ENCODE peak calls at places on chromosomes 1 and 21, in four cellular contexts. X, B, E and G are unnamed samples.

GRCh38 chr1:89068291-89068690 is 3.3 kb upstream of the GBP1 start:
- DNase-seq in X (no peak), B (peak), E (peak), G (peak)

GRCh38 chr1:172674831-172675613 is 16.1 kb downstream of the FASLG start:
- DNase-seq in E (peak), X (no peak), B (no peak), G (no peak)

GRCh38 chr1:22689505-22689904 is 21.1 kb upstream of the EPHB2 start:
- DNase-seq in B (peak), X (no peak), E (peak), G (peak)

GRCh38 chr1:11571906-11572616 is 82.2 kb downstream of the FBXO2 start:
- DNase-seq in X (no peak), B (no peak), E (no peak), G (no peak)

GRCh38 chr1:235821361-235821981 is 45.2 kb downstream of the LYST start:
- DNase-seq in B (peak), E (peak), X (no peak), G (peak)

GRCh38 chr1:148388260-148389026 is 94.7 kb downstream of the PPIAL4G start:
- DNase-seq in B (peak), E (peak), X (peak), G (peak)

GRCh38 chr1:214476958-214477870 is 74.2 kb downstream of the PTPN14 start:
- DNase-seq in B (peak), X (no peak), E (peak), G (peak)

GRCh38 chr1:70486676-70487470 is 75.8 kb downstream of the CTH start:
- DNase-seq in B (peak), X (peak), E (peak), G (peak)

GRCh38 chr1:42927274-42927841 is 31.3 kb downstream of the SLC2A1 start:
- DNase-seq in B (no peak), X (no peak), E (no peak), G (no peak)

GRCh38 chr1:9860887-9861286 is 37.1 kb upstream of the CLSTN1 start:
- DNase-seq in E (no peak), B (no peak), X (peak), G (no peak)

GRCh38 chr1:155729031-155729898 is 40.4 kb downstream of the DAP3 start:
- DNase-seq in B (peak), X (peak), E (peak), G (peak)

GRCh38 chr1:192610114-192610958 is 25.6 kb upstream of the RGS13 start:
- DNase-seq in E (peak), B (no peak), X (no peak), G (peak)

GRCh38 chr1:177948336-177948972 is 21.4 kb downstream of the SEC16B start:
- DNase-seq in B (peak), X (peak), E (peak), G (peak)

GRCh38 chr1:155011437-155011907 is 8.9 kb downstream of the ZBTB7B start:
- DNase-seq in X (no peak), E (no peak), B (no peak), G (no peak)

GRCh38 chr1:165411396-165411795 is 33.5 kb downstream of the RXRG start:
- DNase-seq in X (no peak), E (no peak), B (no peak), G (no peak)

GRCh38 chr1:232587141-232588008 is 42.6 kb downstream of the SIPA1L2 start:
- DNase-seq in X (no peak), B (no peak), E (no peak), G (no peak)

GRCh38 chr1:68046423-68046822 is 4.0 kb downstream of the DIRAS3 start:
- DNase-seq in X (no peak), B (no peak), E (no peak), G (no peak)

GRCh38 chr1:68049941-68050878 is at the start of gene DIRAS3:
- DNase-seq in E (peak), X (no peak), B (peak), G (peak)

GRCh38 chr1:68046885-68047658 is 3.4 kb downstream of the DIRAS3 start:
- DNase-seq in X (no peak), B (no peak), E (no peak), G (no peak)

GRCh38 chr1:68047659-68048026 is 2.8 kb downstream of the DIRAS3 start:
- DNase-seq in B (no peak), E (no peak), X (no peak), G (no peak)

GRCh38 chr1:68051475-68051874 is 1.0 kb upstream of the DIRAS3 start:
- DNase-seq in B (peak), E (peak), X (no peak), G (peak)
- TF ChIP-seq CTCF in B (peak), E (peak), X (no peak), G (peak)

GRCh38 chr1:63326473-63327380 is 4.4 kb downstream of the FOXD3 start:
- DNase-seq in E (no peak), B (no peak), X (no peak), G (no peak)

GRCh38 chr1:63328140-63328521 is 5.8 kb downstream of the FOXD3 start:
- DNase-seq in B (no peak), X (no peak), E (no peak), G (no peak)

GRCh38 chr1:63330331-63330916 is 8.1 kb downstream of the FOXD3 start:
- DNase-seq in B (no peak), E (no peak), X (no peak), G (no peak)

GRCh38 chr1:63327417-63328139 is 5.2 kb downstream of the FOXD3 start:
- DNase-seq in E (peak), B (peak), X (no peak), G (peak)

DNA sequence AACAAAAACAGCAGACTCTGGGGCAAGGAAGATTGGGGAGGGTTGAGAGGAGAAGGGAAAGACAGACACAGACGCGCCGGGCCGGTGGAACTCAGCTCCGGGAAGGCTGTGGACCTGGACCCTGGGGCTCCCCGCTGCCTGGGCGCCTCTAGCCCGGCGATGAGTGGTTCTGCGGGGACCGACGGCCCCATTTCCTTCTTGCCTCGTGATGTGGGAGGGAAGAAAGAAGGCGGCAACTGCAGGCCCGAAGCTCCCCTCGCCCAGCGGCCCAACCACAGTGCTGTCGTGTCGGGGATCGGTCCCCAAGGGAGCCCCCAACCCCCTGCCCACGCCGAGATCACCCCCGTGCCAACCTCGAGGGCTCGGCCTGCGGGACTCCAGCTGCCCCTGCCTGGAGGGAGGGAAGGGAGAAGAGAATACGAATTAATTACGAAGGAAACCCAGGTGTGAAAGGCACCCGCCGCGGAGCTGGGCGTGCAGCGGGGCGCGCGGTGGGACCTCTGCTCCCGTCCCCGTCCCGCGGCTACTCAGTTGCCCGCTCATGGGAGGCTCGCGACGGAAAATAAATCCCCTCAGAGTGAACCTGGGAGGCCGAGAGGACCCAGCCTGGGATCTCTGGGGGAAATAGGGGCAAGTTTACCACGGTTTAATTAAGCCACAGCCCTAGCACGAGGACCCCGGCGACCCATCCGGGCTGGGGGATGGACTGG is 7.4 kb downstream of the FOXD3 start:
- DNase-seq in X (no peak), E (no peak), B (no peak), G (no peak)
- H3K4me3 ChIP-seq in X (no peak), E (no peak), B (peak), G (no peak)

DNA sequence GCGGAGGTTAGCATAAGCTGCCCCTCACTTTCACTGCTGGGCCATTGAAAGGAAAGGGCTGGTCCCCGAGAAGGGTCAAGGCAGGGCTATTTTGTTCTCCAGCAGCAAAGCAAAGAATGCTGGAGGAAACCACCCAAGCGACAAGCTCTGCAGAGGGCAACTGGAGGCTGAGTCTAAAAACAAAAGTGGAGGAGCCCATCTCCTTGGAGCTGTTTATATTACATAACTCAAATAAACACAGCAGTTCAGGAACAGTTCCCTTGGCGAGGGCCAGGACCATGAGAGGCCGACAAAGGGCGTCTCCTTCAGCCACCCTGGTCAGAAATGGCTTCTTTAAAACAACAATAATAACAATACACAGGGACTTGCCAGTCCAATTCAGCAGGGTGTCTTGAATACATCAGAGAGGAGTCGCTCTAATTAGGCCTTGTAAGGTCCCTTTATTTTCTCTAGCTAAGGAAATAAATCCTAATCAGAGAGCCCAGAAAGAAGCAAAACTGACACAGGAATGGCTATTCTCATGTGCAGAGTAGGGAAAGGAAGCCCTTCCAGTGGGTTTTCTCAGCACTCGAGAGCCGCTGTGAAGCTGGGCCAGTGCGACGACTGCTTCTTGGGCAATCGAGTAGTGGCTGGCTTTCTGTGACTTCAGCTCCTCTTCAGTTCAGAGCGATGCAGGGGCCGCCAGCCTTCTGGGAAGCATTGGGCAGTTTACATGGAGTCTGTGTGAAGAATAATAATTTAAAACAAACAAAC is 57.0 kb upstream of the TARBP1 start:
- DNase-seq in X (no peak), E (peak), B (peak), G (peak)
- TF ChIP-seq CTCF in X (no peak), E (no peak), B (no peak), G (no peak)

DNA sequence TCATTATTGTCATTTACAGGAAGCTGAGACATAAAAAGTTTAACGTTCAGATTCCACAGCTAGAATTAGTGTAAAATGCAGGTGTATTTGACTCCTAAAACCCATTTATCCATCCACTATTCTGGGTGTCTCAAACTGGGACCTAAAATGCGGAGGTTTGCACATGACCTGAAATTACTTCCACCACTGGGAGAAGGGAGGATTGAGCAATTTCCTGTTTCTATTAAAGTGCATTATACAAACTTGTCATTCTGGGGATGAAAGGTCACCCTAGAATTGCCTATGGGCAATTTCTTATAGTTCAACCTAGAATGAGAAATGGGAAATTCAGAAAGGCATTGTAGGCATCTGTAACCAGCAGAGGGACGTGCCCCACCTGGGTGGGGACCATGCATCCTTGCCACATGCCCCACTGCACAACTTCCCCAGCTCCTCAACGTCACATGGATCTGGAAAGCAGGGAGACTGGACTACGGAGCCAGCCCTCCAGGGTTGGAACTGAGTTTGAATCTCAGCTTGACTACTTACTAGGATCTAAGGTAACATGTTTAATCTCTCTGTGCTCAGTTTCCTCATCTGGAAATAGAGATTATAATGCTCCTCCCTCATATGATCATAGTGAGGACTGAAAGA is 47.0 kb downstream of the MRPL39 start:
- DNase-seq in B (no peak), E (peak), X (no peak), G (no peak)
- H3K4me3 ChIP-seq in B (no peak), E (no peak), X (no peak), G (no peak)

DNA sequence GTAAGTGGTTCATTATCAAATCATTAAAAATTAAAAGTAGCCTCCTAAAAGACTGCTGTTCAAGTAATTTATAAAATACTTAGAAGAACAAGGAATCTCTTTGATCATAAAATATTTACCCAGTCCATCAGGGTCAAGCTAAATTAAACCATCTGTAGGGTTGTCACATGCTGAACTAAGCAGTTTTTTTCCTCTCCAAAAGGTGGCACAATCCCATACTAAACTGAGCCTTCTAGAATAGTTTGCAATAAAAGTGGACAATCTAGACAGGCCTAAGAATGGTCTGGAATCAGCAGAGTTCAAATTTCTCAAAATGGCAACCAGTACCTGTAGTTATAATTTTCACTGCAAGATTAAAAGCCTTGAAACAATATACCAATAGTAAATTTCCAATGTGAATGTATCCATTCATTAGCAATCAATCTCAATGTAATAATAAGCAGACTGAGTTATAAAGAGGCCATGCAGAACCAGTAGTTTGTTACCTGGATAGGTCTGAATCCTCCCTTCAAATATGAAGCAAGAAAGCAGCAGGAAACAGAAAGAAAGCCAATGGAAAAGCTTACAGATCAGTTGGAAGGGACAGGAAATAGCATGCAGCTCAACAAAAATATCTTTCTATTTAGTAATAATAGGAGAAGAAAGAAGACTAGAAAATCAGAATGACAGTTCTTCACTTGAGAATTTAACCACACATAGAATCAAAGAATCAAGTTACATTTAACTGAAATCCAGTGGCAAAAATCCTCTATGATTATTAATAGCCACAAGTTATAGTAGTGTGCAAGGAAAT is 194.6 kb downstream of the EIF4G3 start:
- DNase-seq in B (peak), E (peak), X (no peak), G (peak)
- TF ChIP-seq CTCF in B (peak), E (peak), X (peak), G (peak)

GRCh38 chr1:216723274-216723780 is at the start of gene ESRRG:
- DNase-seq in B (no peak), X (peak), E (no peak), G (peak)

GRCh38 chr1:216721878-216722277 is 1.4 kb downstream of the ESRRG start:
- DNase-seq in B (no peak), E (no peak), X (no peak), G (no peak)

GRCh38 chr1:216726435-216726834 is 3.2 kb upstream of the ESRRG start:
- DNase-seq in E (no peak), B (no peak), X (no peak), G (no peak)

GRCh38 chr1:216722841-216723240 is 388 bp downstream of the ESRRG start:
- DNase-seq in B (no peak), E (no peak), X (no peak), G (no peak)
- H3K4me3 ChIP-seq in B (peak), E (no peak), X (peak), G (peak)

GRCh38 chr21:42044871-42045495 is 26.1 kb upstream of the UMODL1 start:
- DNase-seq in X (no peak), B (no peak), E (no peak), G (no peak)

GRCh38 chr21:42048870-42049577 is 22.1 kb upstream of the UMODL1 start:
- DNase-seq in E (peak), B (no peak), X (no peak), G (no peak)

GRCh38 chr21:42047821-42048613 is 23.1 kb upstream of the UMODL1 start:
- DNase-seq in E (peak), X (no peak), B (peak), G (peak)

GRCh38 chr21:42051788-42052187 is 19.3 kb upstream of the UMODL1 start:
- DNase-seq in B (no peak), X (no peak), E (peak), G (no peak)

GRCh38 chr21:42049578-42050430 is 21.3 kb upstream of the UMODL1 start:
- DNase-seq in E (no peak), B (no peak), X (no peak), G (no peak)
- TF ChIP-seq CTCF in E (no peak), B (no peak), X (no peak), G (no peak)

DNA sequence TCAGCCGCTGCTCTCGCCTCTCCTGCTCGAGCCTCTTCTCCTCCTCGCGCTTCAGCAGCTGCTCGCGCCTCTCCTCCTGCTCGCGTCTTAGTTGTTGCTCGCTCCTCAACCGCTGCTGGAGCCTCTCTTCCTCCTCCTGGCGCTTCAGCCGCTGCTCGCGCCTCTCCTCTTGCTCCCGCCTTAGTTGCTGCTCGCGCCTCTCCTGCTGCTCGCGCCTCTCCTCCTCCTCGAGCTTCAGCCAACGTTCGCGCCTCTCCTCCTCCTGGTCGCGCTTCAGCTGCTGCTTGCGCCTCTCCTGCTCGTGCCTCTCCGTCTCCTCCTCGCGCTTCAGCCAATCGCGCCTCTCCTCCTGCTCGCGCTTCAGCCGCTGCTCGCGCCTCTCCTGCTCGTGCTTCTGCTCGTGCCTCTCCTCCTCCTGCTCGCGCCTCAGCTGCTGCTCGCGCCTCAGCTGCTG is 3.7 kb downstream of the TCHH start:
- DNase-seq in B (peak), E (peak), X (no peak), G (peak)
- H3K4me3 ChIP-seq in B (peak), E (peak), X (peak), G (peak)